ENCODE peak calls at places on chromosome 2, in four cellular contexts. D is H1, K is HepG2, Y is GM12878. G is an unnamed sample.
A peak's percentile ranks its signal among the peaks of the same experiment; 100 is the strongest.

GRCh38 chr2:5869871-5870375 is 177.7 kb downstream of the SOX11 start:
- DNase-seq in D (no peak), K (no peak), Y (no peak), G (no peak)

GRCh38 chr2:150485114-150485870 is 2.2 kb downstream of the RND3 start:
- DNase-seq in D (peak; percentile 77), K (peak; percentile 30), Y (no peak), G (no peak)

GRCh38 chr2:120419073-120419472 is 73.1 kb downstream of the INHBB start:
- DNase-seq in D (peak; percentile 39), K (no peak), Y (no peak), G (no peak)

GRCh38 chr2:9422321-9423099 is 818 bp downstream of the ITGB1BP1 start:
- DNase-seq in D (peak; percentile 72), K (peak; percentile 47), Y (no peak), G (peak; percentile 58)

GRCh38 chr2:121565389-121566250 is 34.9 kb downstream of the RNU4ATAC start:
- DNase-seq in D (no peak), K (no peak), Y (no peak), G (no peak)

GRCh38 chr2:240996834-240997140 is 1.6 kb upstream of the SNED1 start:
- DNase-seq in D (peak; percentile 37), K (no peak), Y (no peak), G (no peak)

GRCh38 chr2:164495491-164496223 is 125.6 kb downstream of the GRB14 start:
- DNase-seq in D (no peak), K (peak; percentile 65), Y (no peak), G (no peak)

GRCh38 chr2:177625744-177626655 is 233.4 kb downstream of the AGPS start:
- DNase-seq in D (no peak), K (no peak), Y (no peak), G (no peak)

GRCh38 chr2:222320441-222321395 is 21.9 kb upstream of the PAX3 start:
- DNase-seq in D (peak; percentile 65), K (no peak), Y (no peak), G (no peak)

GRCh38 chr2:183035298-183035953 is 2.8 kb downstream of the NCKAP1 start:
- DNase-seq in D (no peak), K (no peak), Y (no peak), G (no peak)

GRCh38 chr2:149731112-149731511 is 143.5 kb upstream of the MMADHC start:
- DNase-seq in D (no peak), K (no peak), Y (no peak), G (no peak)

GRCh38 chr2:237092920-237093781 is 7.5 kb downstream of the COPS8 start:
- DNase-seq in D (no peak), K (no peak), Y (no peak), G (no peak)

GRCh38 chr2:121519153-121519552 is 11.5 kb upstream of the RNU4ATAC start:
- DNase-seq in D (no peak), K (no peak), Y (no peak), G (no peak)

GRCh38 chr2:96860065-96861029 is 2.5 kb upstream of the ANKRD39 start:
- DNase-seq in D (peak; percentile 54), K (no peak), Y (no peak), G (no peak)

GRCh38 chr2:204255469-204255868 is 289.8 kb upstream of the PARD3B start:
- DNase-seq in D (no peak), K (no peak), Y (no peak), G (no peak)

GRCh38 chr2:11342561-11343343 is 1.7 kb downstream of the ROCK2 start:
- DNase-seq in D (no peak), K (peak; percentile 94), Y (no peak), G (peak; percentile 60)

GRCh38 chr2:189210250-189211075 is 30.9 kb upstream of the COL5A2 start:
- DNase-seq in D (no peak), K (no peak), Y (no peak), G (peak; percentile 69)

GRCh38 chr2:221334466-221334865 is 237.6 kb downstream of the EPHA4 start:
- DNase-seq in D (no peak), K (no peak), Y (no peak), G (no peak)

GRCh38 chr2:193806088-193806774 is 1611.5 kb upstream of the TMEFF2 start:
- DNase-seq in D (no peak), K (no peak), Y (no peak), G (no peak)

GRCh38 chr2:191713837-191714236 is 35.9 kb downstream of the NABP1 start:
- DNase-seq in D (no peak), K (peak; percentile 24), Y (no peak), G (no peak)

GRCh38 chr2:96164459-96165184 is 19.4 kb upstream of the DUSP2 start:
- DNase-seq in D (no peak), K (no peak), Y (peak; percentile 96), G (no peak)

GRCh38 chr2:112644155-112644932 is 1.4 kb upstream of the SLC20A1 start:
- DNase-seq in D (no peak), K (peak; percentile 92), Y (no peak), G (no peak)

GRCh38 chr2:10057231-10058107 is 14.1 kb downstream of the KLF11 start:
- DNase-seq in D (peak; percentile 85), K (peak; percentile 51), Y (no peak), G (peak; percentile 91)

GRCh38 chr2:18849841-18850578 is 260.6 kb upstream of the NT5C1B start:
- DNase-seq in D (no peak), K (no peak), Y (no peak), G (no peak)

GRCh38 chr2:31341351-31341750 is 73.2 kb downstream of the XDH start:
- DNase-seq in D (no peak), K (no peak), Y (no peak), G (no peak)

GRCh38 chr2:231379266-231380215 is 16.0 kb upstream of the B3GNT7 start:
- DNase-seq in D (no peak), K (peak; percentile 41), Y (no peak), G (no peak)

GRCh38 chr2:201665420-201666158 is 22.3 kb upstream of the TMEM237 start:
- DNase-seq in D (no peak), K (no peak), Y (no peak), G (no peak)

GRCh38 chr2:136118819-136119716 is 1.1 kb upstream of the CXCR4 start:
- DNase-seq in D (peak; percentile 64), K (no peak), Y (no peak), G (peak; percentile 55)

GRCh38 chr2:88666576-88666975 is 24.9 kb upstream of the RPIA start:
- DNase-seq in D (no peak), K (peak; percentile 55), Y (no peak), G (no peak)

GRCh38 chr2:48454504-48454903 is 75.5 kb upstream of the STON1 start:
- DNase-seq in D (no peak), K (no peak), Y (no peak), G (no peak)

DNA sequence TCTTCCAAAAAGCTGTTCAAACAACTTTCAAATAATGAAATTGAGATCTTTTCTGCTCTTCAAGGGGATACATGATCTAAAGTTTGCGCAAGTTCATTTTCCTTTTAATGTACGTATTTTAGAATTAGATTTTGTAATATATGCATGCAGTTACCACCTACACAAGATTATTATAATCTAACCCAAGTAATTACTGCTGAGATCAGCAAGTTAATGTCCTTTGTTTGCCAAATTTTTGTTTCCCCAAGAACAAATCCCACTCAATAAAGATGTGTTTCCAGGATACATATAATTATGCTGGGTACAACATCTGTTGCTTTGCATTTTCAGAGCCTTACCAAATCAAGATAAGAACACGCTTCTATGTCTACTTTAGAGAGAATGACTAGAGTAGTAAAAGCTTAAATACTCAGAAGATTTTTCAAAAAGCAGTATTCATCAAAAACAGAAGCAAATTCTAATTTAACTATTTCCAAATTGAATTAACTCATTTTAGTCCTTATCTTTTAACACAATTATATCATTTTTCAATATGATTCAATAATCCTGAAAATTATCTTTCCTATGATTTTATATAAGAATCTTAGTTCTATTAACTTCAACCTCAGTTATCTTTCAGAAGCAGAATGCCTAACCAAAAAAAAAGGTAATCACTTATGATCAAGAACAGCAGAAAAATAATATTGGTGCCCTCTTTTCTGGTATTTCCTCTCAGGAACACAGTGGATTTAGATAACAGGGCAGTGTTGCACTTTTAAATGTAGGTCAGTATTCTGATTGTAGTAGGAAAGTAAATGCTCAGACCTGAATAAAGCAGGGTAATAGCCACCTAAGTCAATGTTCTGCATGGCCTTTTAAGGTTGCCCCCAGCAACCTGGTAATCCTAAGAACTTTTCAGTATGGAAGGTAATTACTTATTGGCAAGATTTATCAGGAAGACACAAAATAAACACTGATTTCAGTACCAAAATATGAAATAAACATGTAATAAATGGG is 28.0 kb downstream of the CERKL start:
- DNase-seq in D (no peak), K (no peak), Y (no peak), G (no peak)
- TF ChIP-seq BRCA1 in D (no peak), K (no peak), Y (no peak), G (no peak)

DNA sequence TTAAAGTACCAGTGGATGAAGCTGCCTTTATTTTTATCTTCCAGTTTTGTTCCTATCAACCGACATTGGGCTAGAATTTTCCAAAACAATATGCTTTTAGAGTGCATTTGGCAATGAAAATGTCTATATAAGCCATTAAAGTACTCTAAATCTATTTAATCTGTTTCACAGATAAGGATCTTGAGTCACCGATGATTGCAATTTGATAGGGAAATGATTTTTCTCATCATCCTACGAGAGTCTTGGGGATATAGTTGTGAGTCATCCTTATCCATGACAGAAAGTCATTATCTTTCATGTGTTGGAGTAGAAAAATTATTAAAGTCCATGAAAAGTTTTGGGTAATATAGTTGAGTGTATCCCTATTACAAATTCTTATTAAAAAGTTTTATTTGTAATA is 26.1 kb downstream of the SLC39A10 start:
- DNase-seq in D (no peak), K (no peak), Y (no peak), G (no peak)
- TF ChIP-seq JUND in D (no peak), K (no peak), Y (no peak), G (no peak)

DNA sequence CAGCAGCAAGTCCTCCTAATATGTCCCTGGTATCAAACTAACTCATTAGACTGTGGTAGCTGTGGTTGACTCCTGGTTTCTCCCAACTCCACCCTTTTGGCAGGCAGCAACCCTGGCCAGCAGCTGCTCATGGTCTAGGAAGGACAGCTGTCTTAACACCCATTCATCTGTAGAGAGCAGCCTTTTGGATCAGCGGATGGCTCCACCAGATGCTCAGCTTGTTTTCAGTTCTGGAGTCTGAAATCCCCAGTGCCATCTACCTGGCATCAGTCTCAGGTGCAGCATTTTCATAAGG is 100.5 kb downstream of the SPOPL start:
- DNase-seq in D (no peak), K (no peak), Y (no peak), G (no peak)
- TF ChIP-seq BRCA1 in D (no peak), K (no peak), Y (no peak), G (no peak)

GRCh38 chr2:98656800-98657199 is 48.4 kb downstream of the UNC50 start:
- DNase-seq in D (no peak), K (no peak), Y (no peak), G (no peak)
- TF ChIP-seq JUND in D (no peak), K (no peak), Y (no peak), G (no peak)

GRCh38 chr2:42929985-42930581 is 137.7 kb upstream of the HAAO start:
- DNase-seq in D (no peak), K (peak; percentile 58), Y (no peak), G (no peak)

GRCh38 chr2:42927334-42928160 is 135.2 kb upstream of the HAAO start:
- DNase-seq in D (no peak), K (peak; percentile 46), Y (no peak), G (peak; percentile 56)

GRCh38 chr2:42928161-42928691 is 135.8 kb upstream of the HAAO start:
- DNase-seq in D (no peak), K (peak; percentile 77), Y (no peak), G (peak; percentile 47)

GRCh38 chr2:42929577-42929984 is 137.2 kb upstream of the HAAO start:
- DNase-seq in D (no peak), K (peak; percentile 63), Y (no peak), G (no peak)

GRCh38 chr2:42928692-42929576 is 136.6 kb upstream of the HAAO start:
- DNase-seq in D (peak; percentile 70), K (peak; percentile 90), Y (no peak), G (peak; percentile 70)
- TF ChIP-seq BRCA1 in D (no peak), K (peak; percentile 27), Y (no peak), G (no peak)